ENCODE peak calls at places on chromosomes 5 and 9, in nine cellular contexts. R is lower lobe of right lung, Y is PC-3, K is Panc1, B is cardiac muscle cell, X is dorsolateral prefrontal cortex, C is H9, E is neural progenitor cell, Q is psoas muscle. T is an unnamed sample.

GRCh38 chr5:87147441-87147840 is 120.2 kb upstream of the RASA1 start:
- DNase-seq in Q (no peak), X (no peak), C (no peak), K (no peak), Y (no peak), R (no peak), E (no peak), B (no peak), T (no peak)

GRCh38 chr5:180775624-180776023 is 27.0 kb downstream of the MGAT1 start:
- DNase-seq in C (no peak), Q (no peak), Y (no peak), B (no peak), X (no peak), K (no peak), R (no peak), E (no peak), T (no peak)

GRCh38 chr5:78300464-78301045 is 6.1 kb upstream of the AP3B1 start:
- DNase-seq in X (no peak), E (no peak), C (no peak), K (no peak), Q (no peak), B (no peak), Y (peak), R (no peak), T (no peak)

GRCh38 chr9:107784235-107784958 is 294.8 kb upstream of the KLF4 start:
- DNase-seq in Y (no peak), E (no peak), C (peak), B (peak), X (no peak), Q (peak), K (no peak), R (no peak), T (no peak)

GRCh38 chr5:142109356-142110045 is 922 bp downstream of the NDFIP1 start:
- DNase-seq in C (no peak), Y (peak), E (peak), R (no peak), K (no peak), X (no peak), Q (no peak), B (no peak), T (no peak)

GRCh38 chr5:138974227-138975063 is 99.3 kb upstream of the LRRTM2 start:
- DNase-seq in Y (no peak), R (no peak), X (no peak), K (no peak), Q (no peak), C (no peak), B (peak), E (peak), T (no peak)

GRCh38 chr5:153659337-153659736 is 168.9 kb downstream of the GRIA1 start:
- DNase-seq in R (no peak), K (no peak), Y (no peak), X (no peak), C (no peak), B (peak), E (no peak), Q (no peak), T (no peak)

GRCh38 chr5:171598279-171599152 is 179.1 kb downstream of the FGF18 start:
- DNase-seq in Y (no peak), K (no peak), C (peak), E (no peak), Q (no peak), B (no peak), X (no peak), R (no peak), T (no peak)

GRCh38 chr5:172071244-172071875 is 64.9 kb upstream of the FBXW11 start:
- DNase-seq in K (no peak), Y (no peak), X (no peak), R (no peak), Q (no peak), E (no peak), B (no peak), C (peak), T (no peak)

GRCh38 chr5:159409801-159410200 is 79.5 kb upstream of the IL12B start:
- DNase-seq in Y (no peak), E (no peak), K (no peak), Q (no peak), C (no peak), R (no peak), X (no peak), B (no peak), T (no peak)

GRCh38 chr5:159972538-159973362 is 36.2 kb upstream of the TTC1 start:
- DNase-seq in K (no peak), Y (no peak), Q (no peak), B (no peak), X (no peak), C (peak), R (no peak), E (no peak), T (no peak)

GRCh38 chr5:154238776-154239481 is 48.4 kb downstream of the GALNT10 start:
- DNase-seq in Y (no peak), Q (no peak), K (no peak), C (peak), R (no peak), X (no peak), E (no peak), B (no peak), T (no peak)

GRCh38 chr9:103397868-103398600 is 402.9 kb downstream of the CYLC2 start:
- DNase-seq in Q (no peak), K (peak), C (peak), E (peak), B (peak), R (no peak), X (no peak), Y (peak), T (peak)

GRCh38 chr9:34046784-34047379 is 1.8 kb downstream of the UBAP2 start:
- DNase-seq in C (no peak), B (no peak), Y (peak), K (no peak), R (no peak), E (peak), Q (no peak), X (no peak), T (no peak)

GRCh38 chr5:68114641-68115040 is 100.9 kb upstream of the PIK3R1 start:
- DNase-seq in K (no peak), B (no peak), Q (no peak), Y (no peak), E (no peak), C (no peak), R (no peak), X (no peak), T (no peak)

GRCh38 chr9:93132287-93132927 is 1.6 kb downstream of the NINJ1 start:
- DNase-seq in E (no peak), Y (peak), R (no peak), K (no peak), X (no peak), C (no peak), B (no peak), Q (no peak), T (no peak)

GRCh38 chr9:125747053-125747764 is at the start of gene PBX3:
- DNase-seq in R (peak), Y (peak), K (no peak), Q (peak), C (no peak), B (peak), X (no peak), E (peak), T (no peak)

GRCh38 chr9:95494416-95495371 is 22.1 kb downstream of the PTCH1 start:
- DNase-seq in B (no peak), Y (peak), R (peak), E (peak), Q (no peak), K (no peak), X (peak), C (peak), T (no peak)

GRCh38 chr9:134378901-134379338 is 52.7 kb downstream of the RXRA start:
- DNase-seq in K (no peak), E (peak), Y (peak), X (no peak), Q (peak), C (no peak), B (no peak), R (peak), T (no peak)

GRCh38 chr9:134964271-134964670 is 46.6 kb upstream of the FCN1 start:
- DNase-seq in Q (peak), B (no peak), Y (no peak), E (no peak), C (no peak), X (no peak), K (no peak), R (peak), T (no peak)

GRCh38 chr5:9894571-9895304 is 264.6 kb upstream of the TAS2R1 start:
- DNase-seq in Y (peak), X (no peak), Q (no peak), B (no peak), R (no peak), C (no peak), E (no peak), K (no peak), T (no peak)

GRCh38 chr5:104702212-104702611 is 1139.6 kb upstream of the NUDT12 start:
- DNase-seq in R (no peak), E (no peak), Q (no peak), C (no peak), K (no peak), B (no peak), X (no peak), Y (peak), T (no peak)

GRCh38 chr5:53381-54174 is 38.4 kb upstream of the PLEKHG4B start:
- DNase-seq in Q (no peak), K (no peak), R (no peak), C (peak), E (peak), B (peak), Y (peak), X (no peak), T (peak)

GRCh38 chr5:147509041-147509709 is 693 bp downstream of the DPYSL3 start:
- DNase-seq in E (peak), X (no peak), Y (peak), B (no peak), Q (peak), R (no peak), K (no peak), C (peak), T (no peak)

GRCh38 chr9:93594041-93594756 is 17.8 kb downstream of the PHF2 start:
- DNase-seq in X (no peak), B (no peak), Q (peak), C (no peak), R (peak), E (no peak), Y (no peak), K (no peak), T (no peak)

GRCh38 chr9:97526895-97527575 is 25.6 kb downstream of the TMOD1 start:
- DNase-seq in R (no peak), B (peak), X (no peak), K (no peak), Q (no peak), E (peak), Y (no peak), C (no peak), T (no peak)

GRCh38 chr9:97521576-97522333 is 20.3 kb downstream of the TMOD1 start:
- DNase-seq in K (no peak), B (no peak), R (no peak), X (no peak), E (no peak), Q (no peak), C (no peak), Y (no peak), T (no peak)

GRCh38 chr9:97528529-97529230 is 27.2 kb downstream of the TMOD1 start:
- DNase-seq in K (no peak), Q (no peak), B (peak), E (no peak), R (peak), Y (peak), C (peak), X (no peak), T (no peak)

GRCh38 chr9:97527626-97528528 is 26.4 kb downstream of the TMOD1 start:
- DNase-seq in Q (no peak), R (no peak), C (peak), X (no peak), K (no peak), Y (no peak), E (peak), B (peak), T (no peak)

GRCh38 chr9:97525451-97525850 is 24.0 kb downstream of the TMOD1 start:
- DNase-seq in Q (no peak), B (no peak), C (no peak), R (no peak), Y (peak), E (no peak), K (no peak), X (no peak), T (no peak)
- H3K27ac ChIP-seq in Q (peak), B (peak), C (no peak), R (no peak), Y (peak), E (no peak), K (no peak), X (no peak), T (no peak)

DNA sequence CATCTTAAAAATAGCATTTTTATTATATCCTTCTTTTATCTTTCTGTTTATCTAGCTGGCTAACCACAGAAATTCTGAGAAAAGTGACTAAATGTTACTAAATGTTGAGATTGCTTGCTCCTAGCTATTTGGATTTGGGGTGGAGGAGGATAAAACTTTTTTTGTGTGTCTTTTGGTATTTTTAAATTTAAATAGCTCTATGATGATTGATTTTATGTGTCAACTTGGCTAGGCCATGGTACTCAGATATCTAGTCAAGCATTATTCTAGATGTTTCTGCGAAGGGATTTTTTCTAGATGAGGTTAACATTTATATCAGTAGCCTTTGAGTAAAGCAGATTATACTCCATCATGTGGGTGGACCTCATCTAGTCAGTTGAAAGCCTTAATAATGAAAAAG is 75.0 kb downstream of the GCNT1 start:
- DNase-seq in R (no peak), Y (no peak), Q (no peak), X (no peak), B (no peak), C (no peak), K (no peak), E (no peak), T (no peak)
- H3K27ac ChIP-seq in R (no peak), Y (no peak), Q (no peak), X (no peak), B (no peak), C (no peak), K (no peak), E (no peak), T (no peak)

GRCh38 chr5:93599427-93600146 is 16.6 kb downstream of the NR2F1 start:
- DNase-seq in Q (no peak), C (peak), K (no peak), R (no peak), E (peak), X (no peak), B (no peak), Y (no peak), T (no peak)

GRCh38 chr5:93601433-93602175 is 18.6 kb downstream of the NR2F1 start:
- DNase-seq in Y (no peak), E (peak), K (no peak), C (no peak), Q (no peak), X (no peak), B (no peak), R (no peak), T (no peak)

GRCh38 chr5:93601053-93601429 is 18.0 kb downstream of the NR2F1 start:
- DNase-seq in K (no peak), Q (no peak), B (no peak), Y (no peak), E (peak), C (no peak), R (no peak), X (no peak), T (no peak)

GRCh38 chr5:93598997-93599371 is 16.0 kb downstream of the NR2F1 start:
- DNase-seq in Q (no peak), K (no peak), C (no peak), Y (no peak), E (peak), B (no peak), R (no peak), X (no peak), T (no peak)

GRCh38 chr5:93600409-93601052 is 17.5 kb downstream of the NR2F1 start:
- DNase-seq in Y (no peak), C (no peak), R (no peak), Q (no peak), B (no peak), K (no peak), E (peak), X (no peak), T (no peak)
- H3K27ac ChIP-seq in Y (no peak), C (no peak), R (peak), Q (no peak), B (no peak), K (no peak), E (no peak), X (peak), T (no peak)

DNA sequence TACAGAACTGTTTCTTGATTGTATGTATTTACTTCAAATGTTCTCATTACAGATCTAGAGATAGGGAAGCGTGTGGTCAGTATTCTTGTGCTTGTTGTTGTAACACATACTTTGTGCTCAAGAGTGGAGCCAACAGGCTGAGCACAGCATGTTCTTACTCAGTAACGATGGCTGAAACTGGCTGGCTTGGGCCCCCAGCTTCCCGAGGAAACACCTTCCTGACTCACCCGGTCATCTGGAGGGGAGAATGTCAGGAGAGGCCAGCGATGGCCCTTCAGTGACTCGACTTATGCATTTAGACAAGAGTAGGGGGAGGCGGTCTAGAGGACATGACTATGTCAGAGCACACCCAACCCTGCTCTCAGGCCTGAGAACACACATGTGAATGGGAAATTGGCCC is 25.6 kb downstream of the ZNF474 start:
- DNase-seq in C (no peak), E (no peak), Q (peak), Y (no peak), B (no peak), K (no peak), X (no peak), R (no peak), T (no peak)
- H3K27ac ChIP-seq in C (no peak), E (no peak), Q (no peak), Y (no peak), B (no peak), K (no peak), X (no peak), R (no peak), T (no peak)

GRCh38 chr9:75941066-75941465 is 50.6 kb downstream of the PCSK5 start:
- DNase-seq in Q (no peak), B (no peak), K (no peak), C (no peak), X (no peak), E (no peak), Y (no peak), R (no peak), T (no peak)
- H3K27ac ChIP-seq in Q (no peak), B (no peak), K (no peak), C (no peak), X (no peak), E (no peak), Y (no peak), R (peak), T (no peak)

GRCh38 chr5:51652980-51653379 is 269.7 kb downstream of the ISL1 start:
- DNase-seq in B (no peak), E (peak), Q (no peak), R (no peak), Y (peak), C (no peak), K (no peak), X (no peak), T (no peak)
- H3K27ac ChIP-seq in B (no peak), E (no peak), Q (no peak), R (no peak), Y (peak), C (no peak), K (no peak), X (no peak), T (no peak)

GRCh38 chr5:33999986-34000385 is 7.9 kb downstream of the AMACR start:
- DNase-seq in Q (no peak), K (no peak), C (no peak), E (no peak), R (no peak), Y (no peak), X (no peak), B (no peak), T (no peak)
- H3K27ac ChIP-seq in Q (no peak), K (no peak), C (no peak), E (no peak), R (no peak), Y (no peak), X (no peak), B (no peak), T (no peak)

GRCh38 chr5:176629853-176630680 is at the start of the genes EIF4E1B and SNCB:
- DNase-seq in K (no peak), C (peak), X (no peak), Q (peak), Y (peak), B (peak), R (no peak), E (peak), T (no peak)

GRCh38 chr5:176627582-176627981 is 2.8 kb downstream of the SNCB start:
- DNase-seq in E (no peak), R (no peak), B (no peak), Q (no peak), K (no peak), X (no peak), Y (no peak), C (no peak), T (no peak)

GRCh38 chr5:176628406-176629228 is 1.7 kb downstream of the SNCB start:
- DNase-seq in Y (peak), B (no peak), X (no peak), C (no peak), Q (no peak), R (no peak), K (no peak), E (no peak), T (no peak)

GRCh38 chr5:176630681-176631222 is 277 bp downstream of the EIF4E1B start:
- DNase-seq in Q (no peak), X (no peak), K (no peak), R (no peak), B (no peak), E (no peak), C (no peak), Y (no peak), T (no peak)

GRCh38 chr5:176629317-176629852 is 949 bp downstream of the SNCB start:
- DNase-seq in E (no peak), B (no peak), X (no peak), Q (no peak), Y (no peak), C (no peak), K (no peak), R (no peak), T (no peak)
- H3K27ac ChIP-seq in E (no peak), B (no peak), X (peak), Q (no peak), Y (no peak), C (no peak), K (no peak), R (no peak), T (no peak)

DNA sequence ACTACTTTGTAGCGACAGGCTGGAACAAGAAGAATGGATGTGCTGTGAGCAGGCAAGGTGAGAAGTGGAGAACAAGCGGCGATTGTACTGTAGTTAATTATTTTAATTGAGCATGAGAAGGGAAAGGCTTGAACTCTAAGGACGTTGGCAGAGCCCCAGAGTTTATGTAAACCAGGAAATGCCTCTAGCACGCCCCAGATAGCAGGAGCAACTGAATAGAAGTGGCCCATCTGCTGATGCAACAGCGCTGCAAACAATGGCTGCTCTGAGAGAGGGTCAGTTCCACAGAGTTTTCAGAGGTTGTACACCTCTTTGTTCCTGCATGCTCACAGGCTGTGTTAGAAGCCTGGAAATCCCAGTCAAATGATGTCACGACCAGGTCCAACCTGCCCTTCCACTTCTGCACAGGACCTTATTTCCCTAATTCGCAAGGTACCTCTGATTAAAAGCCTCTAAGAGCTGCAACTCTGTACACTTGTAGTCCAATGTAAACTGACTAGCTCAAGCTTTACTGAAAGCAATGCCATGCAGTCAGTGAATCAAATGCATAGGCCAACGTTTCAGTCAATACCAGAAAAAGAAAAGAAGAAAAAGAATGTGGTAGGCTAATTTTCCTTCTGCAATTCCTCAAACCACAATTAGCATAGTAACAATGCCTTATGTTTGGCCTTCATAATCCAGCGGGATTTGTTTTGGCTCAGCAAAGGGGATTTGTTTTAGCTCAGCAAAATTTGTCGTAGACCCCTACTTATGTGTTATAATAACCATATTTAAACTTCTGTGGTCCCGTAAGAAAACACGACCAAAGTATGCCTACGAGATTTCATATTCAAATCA is 119.6 kb upstream of the RETREG1 start:
- DNase-seq in C (peak), R (peak), E (peak), B (peak), Q (no peak), K (peak), Y (peak), X (no peak), T (no peak)
- H3K27ac ChIP-seq in C (peak), R (peak), E (peak), B (no peak), Q (no peak), K (peak), Y (peak), X (peak), T (peak)

T was measured in iPS DF 6.9.